ENCODE peak calls at places on chromosome 4, in four cellular contexts. R is neural progenitor cell, J is psoas muscle, L is hepatocyte. V is an unnamed sample.

GRCh38 chr4:25590171-25590570 is 65.5 kb upstream of the SLC34A2 start:
- DNase-seq in R (no peak), J (no peak), L (no peak), V (no peak)

GRCh38 chr4:76430519-76431388 is 4.3 kb upstream of the SHROOM3 start:
- DNase-seq in R (peak), J (no peak), L (peak), V (peak)

GRCh38 chr4:122826596-122827257 is at the start of gene FGF2:
- DNase-seq in R (peak), J (peak), L (peak), V (peak)

GRCh38 chr4:10033191-10033881 is 12.0 kb upstream of the SLC2A9 start:
- DNase-seq in R (no peak), J (peak), L (peak), V (peak)

GRCh38 chr4:182155806-182156205 is 87.4 kb upstream of the TENM3 start:
- DNase-seq in R (no peak), J (no peak), L (no peak), V (no peak)

GRCh38 chr4:2830632-2831610 is 12.7 kb upstream of the ADD1 start:
- DNase-seq in R (no peak), J (no peak), L (no peak), V (no peak)

GRCh38 chr4:123449362-123449761 is 52.8 kb downstream of the SPRY1 start:
- DNase-seq in R (no peak), J (no peak), L (no peak), V (no peak)

GRCh38 chr4:129092636-129093172 is 635 bp downstream of the SCLT1 start:
- DNase-seq in R (no peak), J (no peak), L (peak), V (peak)

GRCh38 chr4:121428721-121429120 is 47.9 kb upstream of the QRFPR start:
- DNase-seq in R (no peak), J (no peak), L (no peak), V (peak)

GRCh38 chr4:85514783-85515182 is 39.8 kb downstream of the ARHGAP24 start:
- DNase-seq in R (no peak), J (no peak), L (no peak), V (no peak)
- H3K4me3 ChIP-seq in R (no peak), J (no peak), L (no peak), V (no peak)

DNA sequence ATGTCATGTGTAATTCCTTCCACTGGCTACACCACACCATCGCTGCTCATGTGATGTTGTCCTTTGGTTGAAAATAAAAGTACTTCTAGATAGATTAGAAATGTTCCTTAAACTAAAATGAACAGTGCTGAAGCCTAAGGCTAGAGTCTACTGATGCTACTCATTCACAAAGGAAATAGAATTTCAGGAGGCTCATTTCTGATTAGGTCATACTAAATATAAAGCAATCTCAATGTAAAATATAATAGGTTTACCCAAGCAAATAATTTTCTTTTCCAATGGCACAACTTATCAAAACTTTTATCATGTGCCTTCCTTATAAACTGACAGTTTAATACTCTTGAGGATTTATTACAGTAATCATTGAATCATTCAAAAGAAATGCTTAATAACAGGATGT is 130.9 kb upstream of the DKK2 start:
- DNase-seq in R (no peak), J (no peak), L (no peak), V (no peak)
- TF ChIP-seq CTCF in R (no peak), J (no peak), L (no peak), V (no peak)

DNA sequence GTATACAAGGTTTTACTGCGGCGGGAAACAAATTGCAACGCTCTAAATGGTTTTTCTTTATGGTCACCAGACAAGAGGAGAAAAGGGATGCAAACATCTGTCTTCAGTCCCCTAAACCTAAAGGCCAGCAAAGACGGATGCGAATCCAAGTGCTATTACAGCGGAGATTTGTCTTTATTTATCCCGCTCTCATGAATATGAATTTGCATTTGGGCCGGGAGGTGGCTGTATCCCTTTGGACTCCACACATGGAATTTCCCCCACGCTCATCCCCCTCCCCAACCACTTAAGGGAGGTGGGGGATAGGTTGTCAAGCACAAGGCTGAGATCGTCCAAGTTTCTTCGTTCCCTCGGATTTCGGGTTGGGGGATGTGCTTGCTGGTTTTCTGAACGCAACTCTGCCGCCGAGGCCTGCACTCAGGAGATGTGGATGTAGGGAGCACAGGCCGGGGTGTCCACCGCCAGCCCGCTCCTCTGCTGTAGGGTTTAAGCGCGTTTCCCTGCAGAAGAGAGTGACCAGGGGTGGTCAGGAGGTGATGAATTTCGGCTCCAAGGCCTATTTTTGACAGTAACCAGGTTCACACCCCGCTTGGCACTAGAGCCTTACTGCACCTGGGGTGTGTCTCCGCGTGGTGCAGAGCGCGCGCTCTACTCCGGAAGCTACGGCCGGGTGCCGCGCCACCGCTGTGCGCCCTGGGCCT is 2.2 kb upstream of the PHOX2B start:
- DNase-seq in R (peak), J (no peak), L (no peak), V (no peak)
- H3K4me3 ChIP-seq in R (peak), J (no peak), L (no peak), V (no peak)

GRCh38 chr4:37893164-37893563 is 2.3 kb downstream of the TBC1D1 start:
- DNase-seq in R (no peak), J (no peak), L (no peak), V (no peak)

GRCh38 chr4:37890501-37891220 is at the start of gene TBC1D1:
- DNase-seq in R (peak), J (peak), L (peak), V (no peak)

GRCh38 chr4:37892641-37893040 is 1.8 kb downstream of the TBC1D1 start:
- DNase-seq in R (no peak), J (no peak), L (no peak), V (no peak)

GRCh38 chr4:37889849-37890500 is 909 bp upstream of the TBC1D1 start:
- DNase-seq in R (peak), J (no peak), L (peak), V (peak)

GRCh38 chr4:37891221-37892159 is 606 bp downstream of the TBC1D1 start:
- DNase-seq in R (peak), J (no peak), L (no peak), V (peak)
- TF ChIP-seq CTCF in R (no peak), J (no peak), L (no peak), V (no peak)

GRCh38 chr4:78666830-78667258 is 109.3 kb upstream of the BMP2K start:
- DNase-seq in R (no peak), J (no peak), L (no peak), V (no peak)

GRCh38 chr4:78667764-78668163 is 108.4 kb upstream of the BMP2K start:
- DNase-seq in R (no peak), J (no peak), L (no peak), V (no peak)

GRCh38 chr4:78667337-78667736 is 108.8 kb upstream of the BMP2K start:
- DNase-seq in R (no peak), J (no peak), L (no peak), V (no peak)

GRCh38 chr4:78662661-78663060 is 111.1 kb downstream of the ANXA3 start:
- DNase-seq in R (no peak), J (no peak), L (no peak), V (no peak)

GRCh38 chr4:78665216-78665615 is 110.9 kb upstream of the BMP2K start:
- DNase-seq in R (no peak), J (no peak), L (peak), V (no peak)
- H3K4me3 ChIP-seq in R (no peak), J (no peak), L (no peak), V (no peak)

GRCh38 chr4:150799207-150799606 is 215.9 kb downstream of the LRBA start:
- DNase-seq in R (no peak), J (no peak), L (no peak), V (no peak)
- TF ChIP-seq CTCF in R (peak), J (no peak), L (no peak), V (peak)

GRCh38 chr4:141912831-141913230 is 276.4 kb downstream of the IL15 start:
- DNase-seq in R (no peak), J (no peak), L (peak), V (peak)
- H3K4me3 ChIP-seq in R (no peak), J (no peak), L (no peak), V (no peak)

V was measured in fibroblast of mammary gland.